ENCODE peak calls at places on chromosomes 12 and 14, in eight cellular contexts. H is activated B cell treated with CpG ODN at 0.5 μM for 24 hours; Q is NCI-H1105; S is activated CD4-positive, alpha-beta T cell treated with anti-CD3 and anti-CD28 coated beads, Interleukin-2, amount 50 U/mL, for 1 hour; I is nucleus accumbens; W is left cardiac atrium; C is PC-9; B is amniotic epithelial cell. A is an unnamed sample.

GRCh38 chr12:130650131-130650530 is 66.0 kb downstream of the RIMBP2 start:
- DNase-seq in B (no peak), W (no peak), C (no peak), H (no peak), I (no peak), S (no peak), Q (no peak), A (no peak)

GRCh38 chr12:19434538-19434937 is 4.8 kb upstream of the AEBP2 start:
- DNase-seq in H (no peak), C (no peak), I (no peak), Q (no peak), S (no peak), B (no peak), W (no peak), A (no peak)

GRCh38 chr12:57522887-57523705 is 472 bp downstream of the MBD6 start:
- DNase-seq in W (peak), B (peak), C (no peak), Q (no peak), I (no peak), H (no peak), S (peak), A (peak)

GRCh38 chr12:128707488-128707887 is 116.3 kb downstream of the SLC15A4 start:
- DNase-seq in Q (no peak), H (no peak), S (no peak), C (no peak), I (no peak), W (no peak), B (no peak), A (no peak)

GRCh38 chr12:3624273-3624672 is 128.6 kb downstream of the CRACR2A start:
- DNase-seq in W (no peak), H (no peak), S (no peak), Q (no peak), C (no peak), B (no peak), I (no peak), A (no peak)

GRCh38 chr12:23564454-23564853 is 385.0 kb downstream of the SOX5 start:
- DNase-seq in S (no peak), B (no peak), I (no peak), W (no peak), Q (peak), H (no peak), C (no peak), A (no peak)

GRCh38 chr12:46770501-46771183 is 55.2 kb downstream of the SLC38A4 start:
- DNase-seq in C (peak), I (no peak), Q (no peak), B (peak), W (peak), H (no peak), S (no peak), A (no peak)

GRCh38 chr14:50669441-50669986 is 1.4 kb upstream of the SAV1 start:
- DNase-seq in B (no peak), Q (no peak), I (no peak), C (no peak), S (no peak), W (no peak), H (no peak), A (no peak)

GRCh38 chr12:66960704-66961690 is 282.1 kb upstream of the GRIP1 start:
- DNase-seq in Q (no peak), W (no peak), I (no peak), B (peak), C (peak), H (no peak), S (no peak), A (no peak)

GRCh38 chr14:69612014-69612758 is 790 bp downstream of the SUSD6 start:
- DNase-seq in S (peak), C (peak), I (no peak), W (peak), B (no peak), H (peak), Q (peak), A (peak)

GRCh38 chr14:101476931-101477553 is 84.3 kb upstream of the DIO3 start:
- DNase-seq in Q (no peak), H (no peak), C (peak), W (no peak), B (no peak), S (no peak), I (no peak), A (peak)

A was measured in pancreas.